ENCODE peak calls at places on chromosomes 1 and 21, in nine cellular contexts. C, J, G, E, X, N, W, K and F are unnamed samples.

GRCh38 chr1:33470495-33471012 is 1.9 kb upstream of the ZSCAN20 start:
- DNase-seq in C (peak; percentile 88), J (peak; percentile 79), G (peak; percentile 76), E (peak; percentile 72), X (peak; percentile 88), N (peak; percentile 72), W (no peak), K (peak; percentile 81), F (peak; percentile 92)

GRCh38 chr21:32122082-32122481 is 156.8 kb downstream of the MIS18A start:
- DNase-seq in C (no peak), J (no peak), G (no peak), E (no peak), X (no peak), N (no peak), W (no peak), K (no peak), F (no peak)

GRCh38 chr1:19385869-19386591 is 73.9 kb downstream of the SLC66A1 start:
- DNase-seq in C (peak; percentile 70), J (peak; percentile 67), G (peak; percentile 73), E (peak; percentile 71), X (no peak), N (peak; percentile 40), W (no peak), K (peak; percentile 25), F (no peak)

GRCh38 chr1:93847811-93848288 is 31.2 kb downstream of the DNTTIP2 start:
- DNase-seq in C (peak; percentile 65), J (peak; percentile 79), G (peak; percentile 73), E (peak; percentile 70), X (peak; percentile 90), N (peak; percentile 70), W (peak; percentile 84), K (no peak), F (peak; percentile 83)

GRCh38 chr1:184163674-184164470 is 112.3 kb downstream of the TSEN15 start:
- DNase-seq in C (peak; percentile 78), J (no peak), G (no peak), E (no peak), X (no peak), N (no peak), W (no peak), K (peak; percentile 12), F (peak; percentile 44)

GRCh38 chr1:46806196-46807020 is 7.6 kb downstream of the CYP4B1 start:
- DNase-seq in C (no peak), J (no peak), G (no peak), E (no peak), X (no peak), N (peak; percentile 69), W (no peak), K (no peak), F (no peak)

GRCh38 chr1:207240325-207241095 is 81.0 kb upstream of the CD55 start:
- DNase-seq in C (no peak), J (no peak), G (no peak), E (no peak), X (no peak), N (no peak), W (no peak), K (peak; percentile 59), F (no peak)

GRCh38 chr1:42335809-42336518 is 929 bp upstream of the FOXJ3 start:
- DNase-seq in C (peak; percentile 57), J (no peak), G (no peak), E (no peak), X (no peak), N (no peak), W (no peak), K (peak; percentile 39), F (no peak)

GRCh38 chr1:33429846-33430750 is 797 bp downstream of the PHC2 start:
- DNase-seq in C (no peak), J (peak; percentile 68), G (peak; percentile 53), E (peak; percentile 52), X (peak; percentile 84), N (peak; percentile 50), W (peak; percentile 54), K (peak; percentile 30), F (peak; percentile 31)

GRCh38 chr1:61436016-61436415 is 288.9 kb downstream of the TM2D1 start:
- DNase-seq in C (no peak), J (no peak), G (no peak), E (no peak), X (no peak), N (no peak), W (no peak), K (peak; percentile 98), F (peak; percentile 59)

GRCh38 chr1:192474080-192474683 is 101.4 kb upstream of the RGS1 start:
- DNase-seq in C (peak; percentile 54), J (no peak), G (no peak), E (no peak), X (no peak), N (no peak), W (no peak), K (peak; percentile 42), F (peak; percentile 84)

GRCh38 chr1:218496561-218496960 is 151.4 kb downstream of the TGFB2 start:
- DNase-seq in C (peak; percentile 93), J (no peak), G (no peak), E (no peak), X (no peak), N (no peak), W (no peak), K (peak; percentile 87), F (no peak)

GRCh38 chr1:37036667-37037053 is 2.3 kb upstream of the GRIK3 start:
- DNase-seq in C (no peak), J (no peak), G (no peak), E (no peak), X (no peak), N (no peak), W (no peak), K (no peak), F (no peak)

GRCh38 chr1:204678721-204679455 is 6.7 kb downstream of the LRRN2 start:
- DNase-seq in C (no peak), J (no peak), G (no peak), E (no peak), X (no peak), N (no peak), W (no peak), K (no peak), F (no peak)

GRCh38 chr21:28226563-28226962 is 766.1 kb downstream of the LTN1 start:
- DNase-seq in C (no peak), J (no peak), G (no peak), E (no peak), X (no peak), N (no peak), W (no peak), K (no peak), F (no peak)

GRCh38 chr1:25703671-25704637 is 87.4 kb downstream of the MAN1C1 start:
- DNase-seq in C (no peak), J (no peak), G (no peak), E (no peak), X (no peak), N (no peak), W (no peak), K (no peak), F (no peak)

GRCh38 chr1:38152351-38153082 is 105.9 kb upstream of the POU3F1 start:
- DNase-seq in C (no peak), J (no peak), G (no peak), E (no peak), X (no peak), N (no peak), W (no peak), K (no peak), F (peak; percentile 98)

GRCh38 chr1:32791881-32792280 is 25.3 kb downstream of the YARS1 start:
- DNase-seq in C (no peak), J (no peak), G (no peak), E (no peak), X (no peak), N (no peak), W (no peak), K (no peak), F (no peak)

GRCh38 chr1:224106568-224107281 is 7.2 kb upstream of the FBXO28 start:
- DNase-seq in C (peak; percentile 56), J (no peak), G (peak; percentile 41), E (peak; percentile 54), X (no peak), N (no peak), W (no peak), K (peak; percentile 67), F (peak; percentile 79)

GRCh38 chr1:220123889-220124288 is 30.0 kb downstream of the IARS2 start:
- DNase-seq in C (no peak), J (no peak), G (no peak), E (no peak), X (no peak), N (no peak), W (no peak), K (no peak), F (peak; percentile 68)

GRCh38 chr1:201800246-201800645 is 28.7 kb upstream of the IPO9 start:
- DNase-seq in C (no peak), J (no peak), G (no peak), E (no peak), X (no peak), N (no peak), W (no peak), K (no peak), F (no peak)
- H3K36me3 ChIP-seq in C (peaks cover 11% of the 10 kb centered on the region), J (no peaks in the 10 kb centered on the region), G (peaks cover 26% of the 10 kb centered on the region), E (no peaks in the 10 kb centered on the region), X (peaks cover 11% of the 10 kb centered on the region), N (peaks cover 93% of the 10 kb centered on the region), W (no peaks in the 10 kb centered on the region), K (peaks cover 10% of the 10 kb centered on the region), F (no peaks in the 10 kb centered on the region)

GRCh38 chr1:153251562-153251961 is 7.9 kb upstream of the LORICRIN start:
- DNase-seq in C (no peak), J (no peak), G (no peak), E (no peak), X (no peak), N (no peak), W (no peak), K (no peak), F (no peak)
- H3K4me3 ChIP-seq in C (no peak overlapping the region), J (no peak overlapping the region), G (no peak overlapping the region), E (no peak overlapping the region), X (no peak overlapping the region), N (no peak overlapping the region), W (no peak overlapping the region), K (no peak overlapping the region), F (no peak overlapping the region)

GRCh38 chr1:90564164-90564563 is 152.9 kb downstream of the BARHL2 start:
- DNase-seq in C (no peak), J (no peak), G (no peak), E (no peak), X (no peak), N (no peak), W (no peak), K (no peak), F (no peak)
- H3K36me3 ChIP-seq in C (no peaks in the 10 kb centered on the region), J (no peaks in the 10 kb centered on the region), G (no peaks in the 10 kb centered on the region), E (no peaks in the 10 kb centered on the region), X (no peaks in the 10 kb centered on the region), N (no peaks in the 10 kb centered on the region), W (no peaks in the 10 kb centered on the region), K (no peaks in the 10 kb centered on the region), F (no peaks in the 10 kb centered on the region)

DNA sequence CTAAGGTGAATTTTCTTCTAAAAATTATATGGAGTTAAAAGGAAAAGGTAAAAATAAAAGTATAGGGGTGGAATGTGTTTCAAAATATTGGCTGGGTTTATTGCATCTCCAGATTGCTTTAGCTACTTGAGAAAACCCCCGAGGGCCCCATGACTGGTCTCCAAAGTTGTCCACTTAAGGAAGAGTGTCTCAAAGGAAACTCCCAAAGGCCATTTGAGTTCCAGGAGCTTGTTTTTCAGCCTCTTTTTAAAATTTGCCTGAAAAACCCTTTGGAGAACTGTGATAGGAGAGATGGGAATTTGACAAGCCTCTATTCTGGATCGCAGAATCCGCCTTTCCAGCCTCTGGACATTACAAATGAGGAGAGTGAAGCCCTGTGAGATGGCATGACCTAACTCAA is 225.6 kb downstream of the ZNF326 start:
- DNase-seq in C (no peak), J (no peak), G (no peak), E (no peak), X (no peak), N (no peak), W (no peak), K (no peak), F (no peak)
- H3K4me3 ChIP-seq in C (no peak overlapping the region), J (no peak overlapping the region), G (no peak overlapping the region), E (no peak overlapping the region), X (no peak overlapping the region), N (no peak overlapping the region), W (no peak overlapping the region), K (no peak overlapping the region), F (no peak overlapping the region)

GRCh38 chr1:156467385-156467784 is 33.2 kb downstream of the MEF2D start:
- DNase-seq in C (no peak), J (no peak), G (no peak), E (no peak), X (no peak), N (no peak), W (no peak), K (no peak), F (no peak)
- H3K36me3 ChIP-seq in C (peaks cover 27% of the 10 kb centered on the region), J (no peaks in the 10 kb centered on the region), G (peaks cover 37% of the 10 kb centered on the region), E (peaks cover 6% of the 10 kb centered on the region), X (no peaks in the 10 kb centered on the region), N (peaks cover 86% of the 10 kb centered on the region), W (peaks cover 7% of the 10 kb centered on the region), K (peaks cover 39% of the 10 kb centered on the region), F (peaks cover 27% of the 10 kb centered on the region)